ENCODE peak calls at places on chromosomes 1 and 21, in six cellular contexts. D, J, I, X, N and W are unnamed samples. For H3K36me3, the result is how much of the 10 kb centered on the place peaks cover.

GRCh38 chr1:67333603-67334002 is 25.9 kb downstream of the IL12RB2 start:
- DNase-seq in D (no peak), J (no peak), I (no peak), X (no peak), N (no peak), W (no peak)

GRCh38 chr1:156859523-156860112 is 701 bp upstream of the INSRR start:
- DNase-seq in D (no peak), J (peak), I (no peak), X (no peak), N (no peak), W (no peak)

GRCh38 chr1:15014521-15014920 is 139.0 kb upstream of the TMEM51 start:
- DNase-seq in D (no peak), J (no peak), I (peak), X (no peak), N (no peak), W (no peak)

GRCh38 chr1:176717052-176717754 is 254.2 kb downstream of the PAPPA2 start:
- DNase-seq in D (no peak), J (no peak), I (no peak), X (no peak), N (no peak), W (no peak)

GRCh38 chr1:95089888-95090287 is 17.1 kb upstream of the ALG14 start:
- DNase-seq in D (no peak), J (no peak), I (no peak), X (no peak), N (no peak), W (no peak)

GRCh38 chr1:87473203-87473661 is 144.6 kb downstream of the LMO4 start:
- DNase-seq in D (no peak), J (no peak), I (no peak), X (no peak), N (no peak), W (no peak)

GRCh38 chr1:9294440-9294773 is 1.7 kb downstream of the SPSB1 start:
- DNase-seq in D (no peak), J (no peak), I (peak), X (no peak), N (no peak), W (no peak)

GRCh38 chr1:235207202-235207565 is 46.1 kb upstream of the RBM34 start:
- DNase-seq in D (no peak), J (no peak), I (no peak), X (no peak), N (no peak), W (no peak)

GRCh38 chr1:68198752-68199151 is 33.6 kb downstream of the WLS start:
- DNase-seq in D (no peak), J (no peak), I (no peak), X (no peak), N (no peak), W (no peak)

GRCh38 chr1:44604167-44604955 is 69.9 kb downstream of the TMEM53 start:
- DNase-seq in D (no peak), J (no peak), I (no peak), X (peak), N (no peak), W (no peak)

GRCh38 chr1:202811296-202812175 is 782 bp downstream of the PCAT6 start:
- DNase-seq in D (peak), J (no peak), I (peak), X (peak), N (peak), W (no peak)

GRCh38 chr21:41876396-41876795 is 2.7 kb downstream of the PRDM15 start:
- DNase-seq in D (no peak), J (no peak), I (no peak), X (no peak), N (no peak), W (no peak)

GRCh38 chr1:192238421-192238820 is 78.4 kb upstream of the RGS21 start:
- DNase-seq in D (no peak), J (no peak), I (no peak), X (no peak), N (no peak), W (no peak)

GRCh38 chr1:236132420-236133046 is 9.8 kb upstream of the GPR137B start:
- DNase-seq in D (no peak), J (no peak), I (no peak), X (no peak), N (no peak), W (no peak)

GRCh38 chr1:157311730-157312269 is 173.6 kb upstream of the ETV3 start:
- DNase-seq in D (no peak), J (no peak), I (no peak), X (no peak), N (no peak), W (peak)

GRCh38 chr1:152035406-152036315 is 1.1 kb downstream of the S100A11 start:
- DNase-seq in D (no peak), J (no peak), I (no peak), X (no peak), N (no peak), W (no peak)

GRCh38 chr1:117676615-117677130 is 70.8 kb downstream of the TENT5C start:
- DNase-seq in D (no peak), J (no peak), I (no peak), X (no peak), N (no peak), W (no peak)

GRCh38 chr21:42641311-42642218 is 11.9 kb upstream of the PDE9A start:
- DNase-seq in D (no peak), J (peak), I (peak), X (no peak), N (no peak), W (no peak)

GRCh38 chr1:202355944-202356553 is 7.5 kb downstream of the PPP1R12B start:
- DNase-seq in D (no peak), J (no peak), I (no peak), X (no peak), N (no peak), W (no peak)

GRCh38 chr1:5667513-5668325 is 324.5 kb downstream of the NPHP4 start:
- DNase-seq in D (no peak), J (no peak), I (peak), X (peak), N (no peak), W (no peak)

GRCh38 chr1:208731976-208732821 is 488.0 kb upstream of the PLXNA2 start:
- DNase-seq in D (no peak), J (no peak), I (no peak), X (no peak), N (no peak), W (no peak)

GRCh38 chr1:233389169-233389568 is 61.6 kb downstream of the MAP3K21 start:
- DNase-seq in D (no peak), J (no peak), I (no peak), X (no peak), N (no peak), W (no peak)

GRCh38 chr1:245881767-245882391 is 625.2 kb downstream of the SMYD3 start:
- DNase-seq in D (no peak), J (no peak), I (no peak), X (no peak), N (no peak), W (no peak)

GRCh38 chr1:171595324-171595723 is 26.7 kb upstream of the MYOCOS start:
- DNase-seq in D (no peak), J (no peak), I (no peak), X (no peak), N (no peak), W (no peak)

GRCh38 chr1:167654975-167655575 is 25.0 kb downstream of the RCSD1 start:
- DNase-seq in D (no peak), J (no peak), I (no peak), X (no peak), N (no peak), W (no peak)

GRCh38 chr1:157198619-157199420 is 60.6 kb upstream of the ETV3 start:
- DNase-seq in D (no peak), J (no peak), I (no peak), X (no peak), N (no peak), W (peak)

GRCh38 chr1:207937204-207937603 is 26.3 kb upstream of the CD34 start:
- DNase-seq in D (no peak), J (no peak), I (no peak), X (no peak), N (no peak), W (no peak)

GRCh38 chr21:26388731-26389231 is 184.3 kb downstream of the CYYR1 start:
- DNase-seq in D (no peak), J (no peak), I (no peak), X (no peak), N (no peak), W (no peak)

DNA sequence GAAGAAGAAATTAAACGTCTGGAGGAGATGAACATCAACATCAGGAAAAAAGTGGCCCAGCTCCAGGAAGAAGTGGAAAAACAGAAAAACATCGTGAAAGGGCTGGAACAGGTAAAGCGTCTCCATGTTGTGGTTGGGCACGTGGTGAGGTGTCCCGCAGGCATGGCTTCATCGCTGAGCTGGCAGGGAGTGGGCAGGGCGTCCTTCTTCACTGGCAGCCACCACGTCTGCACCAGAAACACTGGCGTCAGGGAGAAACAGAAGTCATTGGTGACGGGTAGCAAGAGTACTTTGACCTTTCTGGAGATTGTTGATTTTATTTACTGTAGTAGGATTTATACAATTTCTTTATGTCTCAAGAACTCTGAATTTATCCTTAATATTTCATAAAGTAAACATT is 59.0 kb upstream of the DIP2A start:
- DNase-seq in D (no peak), J (no peak), I (no peak), X (no peak), N (no peak), W (no peak)
- H3K36me3 ChIP-seq in D (under half), J (under half), I (half or more), X (under half), N (half or more), W (under half)

GRCh38 chr1:54413295-54413694 is 7.1 kb upstream of the SSBP3 start:
- DNase-seq in D (peak), J (peak), I (peak), X (no peak), N (no peak), W (no peak)
- H3K27ac ChIP-seq in D (no peak), J (no peak), I (no peak), X (no peak), N (no peak), W (peak)

GRCh38 chr1:174696026-174696821 is 248.5 kb downstream of the GPR52 start:
- DNase-seq in D (no peak), J (no peak), I (no peak), X (no peak), N (no peak), W (no peak)
- H3K36me3 ChIP-seq in D (under half), J (under half), I (under half), X (under half), N (under half), W (under half)

GRCh38 chr1:182350839-182351238 is 40.8 kb downstream of the GLUL start:
- DNase-seq in D (no peak), J (no peak), I (peak), X (no peak), N (no peak), W (no peak)
- H3K27ac ChIP-seq in D (no peak), J (no peak), I (no peak), X (no peak), N (no peak), W (no peak)

DNA sequence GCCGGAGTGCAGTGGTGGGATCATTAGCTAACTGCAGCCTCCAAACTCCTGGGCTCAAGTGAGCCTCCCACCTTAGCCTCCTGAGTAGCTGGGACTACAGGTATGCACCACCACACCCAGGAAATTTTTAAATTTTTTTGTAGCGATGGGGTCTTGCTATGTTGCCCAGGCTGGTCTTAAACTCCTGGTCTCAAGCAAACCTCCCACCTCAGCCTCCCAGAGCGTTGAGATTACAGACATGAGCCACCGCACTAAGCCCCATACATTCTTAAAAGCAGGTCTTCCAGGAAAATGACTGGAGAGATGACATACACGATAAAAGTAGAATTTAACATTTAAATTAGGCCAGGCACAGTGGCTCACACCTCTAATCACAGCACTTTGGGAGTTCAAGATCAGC is 13.4 kb downstream of the MTFR1L start:
- DNase-seq in D (no peak), J (no peak), I (no peak), X (no peak), N (no peak), W (no peak)
- H3K36me3 ChIP-seq in D (under half), J (half or more), I (half or more), X (under half), N (half or more), W (half or more)

GRCh38 chr1:160264795-160265307 is 2.5 kb upstream of the DCAF8 start:
- DNase-seq in D (no peak), J (no peak), I (no peak), X (no peak), N (no peak), W (no peak)
- H3K27ac ChIP-seq in D (no peak), J (no peak), I (no peak), X (no peak), N (no peak), W (no peak)

GRCh38 chr1:2282556-2283270 is 54.6 kb downstream of the SKI start:
- DNase-seq in D (no peak), J (peak), I (no peak), X (peak), N (no peak), W (no peak)

GRCh38 chr1:2284932-2285331 is 56.8 kb downstream of the SKI start:
- DNase-seq in D (no peak), J (peak), I (no peak), X (no peak), N (no peak), W (no peak)

GRCh38 chr1:2283991-2284895 is 56.1 kb downstream of the SKI start:
- DNase-seq in D (no peak), J (peak), I (no peak), X (peak), N (no peak), W (no peak)

GRCh38 chr1:2286923-2287322 is 58.8 kb downstream of the SKI start:
- DNase-seq in D (no peak), J (no peak), I (no peak), X (peak), N (no peak), W (no peak)

GRCh38 chr1:2283371-2283990 is 55.4 kb downstream of the SKI start:
- DNase-seq in D (no peak), J (peak), I (no peak), X (peak), N (no peak), W (no peak)
- H3K36me3 ChIP-seq in D (under half), J (under half), I (under half), X (under half), N (under half), W (under half)